ENCODE peak calls at places on chromosome 11, in seven cellular contexts. C is stimulated activated CD8-positive, alpha-beta memory T cell treated with anti-CD3 and anti-CD28 coated beads, Interleukin-7, amount 100 ng/mL, for 24 hours; X is germinal center; G is choroid plexus epithelial cell; I is SK-N-DZ; U is NCI-H460; A is SK-MEL-5. K is an unnamed sample.

GRCh38 chr11:117498791-117499190 is 171.1 kb downstream of the CEP164 start:
- DNase-seq in C (no peak), X (no peak), G (no peak), I (no peak), U (no peak), A (no peak), K (no peak)

GRCh38 chr11:69369945-69370344 is 76.0 kb downstream of the MYEOV start:
- DNase-seq in C (no peak), X (no peak), G (no peak), I (no peak), U (no peak), A (no peak), K (no peak)

GRCh38 chr11:69497221-69497787 is 15.8 kb downstream of the LINC01488 start:
- DNase-seq in C (no peak), X (no peak), G (peak), I (no peak), U (peak), A (peak), K (peak)

GRCh38 chr11:65053826-65054503 is 4.4 kb downstream of the NAALADL1 start:
- DNase-seq in C (no peak), X (peak), G (no peak), I (no peak), U (no peak), A (no peak), K (no peak)

GRCh38 chr11:104713366-104713765 is 184.9 kb downstream of the CASP12 start:
- DNase-seq in C (no peak), X (no peak), G (peak), I (no peak), U (no peak), A (no peak), K (no peak)

GRCh38 chr11:3137486-3138177 is 27.5 kb downstream of the OSBPL5 start:
- DNase-seq in C (no peak), X (no peak), G (no peak), I (no peak), U (no peak), A (no peak), K (no peak)

GRCh38 chr11:2898366-2899079 is 12.9 kb upstream of the CDKN1C start:
- DNase-seq in C (no peak), X (no peak), G (peak), I (no peak), U (no peak), A (peak), K (peak)

GRCh38 chr11:68691402-68691784 is 7.0 kb downstream of the GAL start:
- DNase-seq in C (no peak), X (no peak), G (no peak), I (no peak), U (no peak), A (no peak), K (no peak)

GRCh38 chr11:76599041-76600013 is 71.2 kb downstream of the LRRC32 start:
- DNase-seq in C (no peak), X (no peak), G (peak), I (peak), U (no peak), A (no peak), K (no peak)

GRCh38 chr11:2592559-2593392 is 107.0 kb downstream of the KCNQ1OT1 start:
- DNase-seq in C (no peak), X (no peak), G (no peak), I (no peak), U (no peak), A (no peak), K (no peak)

GRCh38 chr11:100942016-100942415 is 187.6 kb downstream of the PGR start:
- DNase-seq in C (no peak), X (no peak), G (peak), I (no peak), U (no peak), A (no peak), K (no peak)

GRCh38 chr11:119422505-119423416 is at the start of gene THY1:
- DNase-seq in C (no peak), X (no peak), G (no peak), I (peak), U (no peak), A (no peak), K (no peak)

GRCh38 chr11:82960000-82960778 is 58.7 kb downstream of the DDIAS start:
- DNase-seq in C (no peak), X (peak), G (no peak), I (no peak), U (no peak), A (no peak), K (no peak)

GRCh38 chr11:125063429-125064043 is 431 bp downstream of the SLC37A2 start:
- DNase-seq in C (no peak), X (peak), G (no peak), I (no peak), U (no peak), A (no peak), K (no peak)

GRCh38 chr11:60838132-60838531 is 3.8 kb upstream of the CCDC86 start:
- DNase-seq in C (no peak), X (no peak), G (peak), I (no peak), U (no peak), A (peak), K (no peak)

GRCh38 chr11:93291146-93291545 is 39.4 kb upstream of the DEUP1 start:
- DNase-seq in C (no peak), X (no peak), G (no peak), I (no peak), U (no peak), A (no peak), K (no peak)

GRCh38 chr11:93895106-93895862 is 44.9 kb upstream of the VSTM5 start:
- DNase-seq in C (no peak), X (no peak), G (peak), I (peak), U (peak), A (peak), K (no peak)

GRCh38 chr11:2885017-2885675 is 429 bp downstream of the CDKN1C start:
- DNase-seq in C (no peak), X (peak), G (peak), I (no peak), U (no peak), A (peak), K (no peak)

GRCh38 chr11:119288219-119288618 is 28.7 kb downstream of the MCAM start:
- DNase-seq in C (no peak), X (no peak), G (no peak), I (no peak), U (no peak), A (no peak), K (no peak)

GRCh38 chr11:69231466-69232018 is 62.4 kb upstream of the MYEOV start:
- DNase-seq in C (no peak), X (no peak), G (no peak), I (no peak), U (no peak), A (no peak), K (no peak)

GRCh38 chr11:106989056-106989455 is 29.2 kb downstream of the GUCY1A2 start:
- DNase-seq in C (no peak), X (no peak), G (peak), I (no peak), U (no peak), A (no peak), K (no peak)

GRCh38 chr11:35030716-35031213 is 108.2 kb upstream of the CD44 start:
- DNase-seq in C (no peak), X (no peak), G (peak), I (no peak), U (peak), A (peak), K (peak)

GRCh38 chr11:9858822-9859221 is 194.9 kb downstream of the SWAP70 start:
- DNase-seq in C (no peak), X (no peak), G (peak), I (no peak), U (no peak), A (no peak), K (no peak)

GRCh38 chr11:2301631-2302272 is at the start of the genes C11orf21 and TSPAN32:
- DNase-seq in C (no peak), X (peak), G (peak), I (no peak), U (no peak), A (no peak), K (no peak)

GRCh38 chr11:13955971-13956421 is 6.5 kb upstream of the SPON1 start:
- DNase-seq in C (no peak), X (peak), G (peak), I (peak), U (peak), A (peak), K (no peak)

GRCh38 chr11:77113382-77114088 is 10.9 kb downstream of the OMP start:
- DNase-seq in C (no peak), X (peak), G (peak), I (peak), U (no peak), A (peak), K (no peak)

GRCh38 chr11:134393638-134394037 is 18.4 kb downstream of the B3GAT1 start:
- DNase-seq in C (no peak), X (no peak), G (no peak), I (peak), U (peak), A (no peak), K (no peak)

GRCh38 chr11:63532799-63533475 is 3.7 kb upstream of the PLAAT4 start:
- DNase-seq in C (no peak), X (no peak), G (no peak), I (no peak), U (no peak), A (no peak), K (no peak)

GRCh38 chr11:123742334-123742733 is 874 bp upstream of the ZNF202 start:
- DNase-seq in C (no peak), X (no peak), G (no peak), I (peak), U (no peak), A (no peak), K (no peak)

GRCh38 chr11:64885367-64886286 is 7.2 kb upstream of the EHD1 start:
- DNase-seq in C (no peak), X (no peak), G (peak), I (no peak), U (peak), A (no peak), K (no peak)

GRCh38 chr11:1854949-1855885 is 2.3 kb downstream of the LSP1 start:
- DNase-seq in C (no peak), X (peak), G (no peak), I (no peak), U (no peak), A (no peak), K (no peak)

GRCh38 chr11:75946531-75947530 is 131.8 kb downstream of the UVRAG start:
- DNase-seq in C (no peak), X (no peak), G (peak), I (no peak), U (no peak), A (peak), K (no peak)

GRCh38 chr11:43576834-43577521 is 103.6 kb upstream of the HSD17B12 start:
- DNase-seq in C (no peak), X (peak), G (peak), I (no peak), U (peak), A (peak), K (no peak)

GRCh38 chr11:20337526-20338154 is 25.9 kb upstream of the HTATIP2 start:
- DNase-seq in C (no peak), X (no peak), G (peak), I (peak), U (peak), A (peak), K (no peak)

GRCh38 chr11:12019867-12020416 is 11.5 kb upstream of the DKK3 start:
- DNase-seq in C (no peak), X (no peak), G (peak), I (no peak), U (no peak), A (no peak), K (no peak)

GRCh38 chr11:130581631-130582030 is 133.2 kb downstream of the ADAMTS15 start:
- DNase-seq in C (no peak), X (no peak), G (peak), I (no peak), U (no peak), A (no peak), K (no peak)

GRCh38 chr11:4626207-4627105 is 10.8 kb upstream of the OR51D1 start:
- DNase-seq in C (no peak), X (no peak), G (peak), I (peak), U (peak), A (peak), K (peak)